ENCODE peak calls at places on chromosomes 2 and 18, in eight cellular contexts. One of them, this sample, is unnamed.
A peak's percentile ranks its signal among the peaks of the same experiment; 100 is the strongest.

GRCh38 chr2:231688616-231689508 is 19.5 kb upstream of the PTMA start:
- DNase-seq in heart right ventricle: no peak
- DNase-seq in PC-9: no peak
- DNase-seq in A549: no peak
- DNase-seq in brain microvascular endothelial cell: no peak
- DNase-seq in AG10803: no peak
- DNase-seq in foreskin fibroblast: no peak
- DNase-seq in transverse colon: no peak
- DNase-seq in this sample: no peak

GRCh38 chr18:2351126-2351850 is 220.0 kb downstream of the METTL4 start:
- DNase-seq in heart right ventricle: no peak
- DNase-seq in PC-9: no peak
- DNase-seq in A549: no peak
- DNase-seq in brain microvascular endothelial cell: no peak
- DNase-seq in AG10803: no peak
- DNase-seq in foreskin fibroblast: no peak
- DNase-seq in transverse colon: no peak
- DNase-seq in this sample: no peak

GRCh38 chr2:168336786-168337388 is 89.5 kb upstream of the STK39 start:
- DNase-seq in heart right ventricle: peak; percentile 17
- DNase-seq in PC-9: peak; percentile 45
- DNase-seq in A549: no peak
- DNase-seq in brain microvascular endothelial cell: no peak
- DNase-seq in AG10803: no peak
- DNase-seq in foreskin fibroblast: peak; percentile 10
- DNase-seq in transverse colon: peak; percentile 78
- DNase-seq in this sample: no peak

GRCh38 chr2:80489718-80490117 is 185.2 kb upstream of the LRRTM1 start:
- DNase-seq in heart right ventricle: no peak
- DNase-seq in PC-9: no peak
- DNase-seq in A549: no peak
- DNase-seq in brain microvascular endothelial cell: peak; percentile 24
- DNase-seq in AG10803: peak; percentile 19
- DNase-seq in foreskin fibroblast: peak; percentile 86
- DNase-seq in transverse colon: no peak
- DNase-seq in this sample: no peak

GRCh38 chr2:40851661-40852060 is 399.8 kb upstream of the SLC8A1 start:
- DNase-seq in heart right ventricle: no peak
- DNase-seq in PC-9: no peak
- DNase-seq in A549: no peak
- DNase-seq in brain microvascular endothelial cell: no peak
- DNase-seq in AG10803: no peak
- DNase-seq in foreskin fibroblast: peak; percentile 56
- DNase-seq in transverse colon: no peak
- DNase-seq in this sample: no peak

GRCh38 chr18:35634376-35634775 is 52.8 kb downstream of the GALNT1 start:
- DNase-seq in heart right ventricle: no peak
- DNase-seq in PC-9: no peak
- DNase-seq in A549: no peak
- DNase-seq in brain microvascular endothelial cell: no peak
- DNase-seq in AG10803: peak; percentile 48
- DNase-seq in foreskin fibroblast: peak; percentile 56
- DNase-seq in transverse colon: no peak
- DNase-seq in this sample: no peak

GRCh38 chr2:64127119-64127518 is 17.1 kb downstream of the PELI1 start:
- DNase-seq in heart right ventricle: no peak
- DNase-seq in PC-9: no peak
- DNase-seq in A549: no peak
- DNase-seq in brain microvascular endothelial cell: no peak
- DNase-seq in AG10803: no peak
- DNase-seq in foreskin fibroblast: no peak
- DNase-seq in transverse colon: no peak
- DNase-seq in this sample: no peak

GRCh38 chr2:240919161-240919781 is 13.1 kb downstream of the CROCC2 start:
- DNase-seq in heart right ventricle: no peak
- DNase-seq in PC-9: no peak
- DNase-seq in A549: no peak
- DNase-seq in brain microvascular endothelial cell: no peak
- DNase-seq in AG10803: no peak
- DNase-seq in foreskin fibroblast: no peak
- DNase-seq in transverse colon: peak; percentile 4
- DNase-seq in this sample: no peak

GRCh38 chr2:208426414-208426813 is 19.8 kb downstream of the PTH2R start:
- DNase-seq in heart right ventricle: no peak
- DNase-seq in PC-9: no peak
- DNase-seq in A549: no peak
- DNase-seq in brain microvascular endothelial cell: no peak
- DNase-seq in AG10803: no peak
- DNase-seq in foreskin fibroblast: no peak
- DNase-seq in transverse colon: no peak
- DNase-seq in this sample: no peak

GRCh38 chr2:153433403-153433802 is 45.2 kb downstream of the RPRM start:
- DNase-seq in heart right ventricle: no peak
- DNase-seq in PC-9: no peak
- DNase-seq in A549: no peak
- DNase-seq in brain microvascular endothelial cell: no peak
- DNase-seq in AG10803: no peak
- DNase-seq in foreskin fibroblast: no peak
- DNase-seq in transverse colon: no peak
- DNase-seq in this sample: no peak

GRCh38 chr18:46939337-46939963 is 22.0 kb downstream of the KATNAL2 start:
- DNase-seq in heart right ventricle: no peak
- DNase-seq in PC-9: no peak
- DNase-seq in A549: no peak
- DNase-seq in brain microvascular endothelial cell: peak; percentile 24
- DNase-seq in AG10803: peak; percentile 75
- DNase-seq in foreskin fibroblast: peak; percentile 86
- DNase-seq in transverse colon: no peak
- DNase-seq in this sample: no peak

GRCh38 chr2:29504746-29505145 is 389.5 kb downstream of the CLIP4 start:
- DNase-seq in heart right ventricle: no peak
- DNase-seq in PC-9: no peak
- DNase-seq in A549: no peak
- DNase-seq in brain microvascular endothelial cell: no peak
- DNase-seq in AG10803: no peak
- DNase-seq in foreskin fibroblast: no peak
- DNase-seq in transverse colon: no peak
- DNase-seq in this sample: no peak

GRCh38 chr18:24657461-24657860 is 197.0 kb downstream of the HRH4 start:
- DNase-seq in heart right ventricle: peak; percentile 18
- DNase-seq in PC-9: no peak
- DNase-seq in A549: no peak
- DNase-seq in brain microvascular endothelial cell: no peak
- DNase-seq in AG10803: no peak
- DNase-seq in foreskin fibroblast: peak; percentile 9
- DNase-seq in transverse colon: no peak
- DNase-seq in this sample: no peak

GRCh38 chr2:54407693-54408092 is 48.4 kb upstream of the SPTBN1 start:
- DNase-seq in heart right ventricle: no peak
- DNase-seq in PC-9: no peak
- DNase-seq in A549: no peak
- DNase-seq in brain microvascular endothelial cell: no peak
- DNase-seq in AG10803: no peak
- DNase-seq in foreskin fibroblast: no peak
- DNase-seq in transverse colon: no peak
- DNase-seq in this sample: no peak

GRCh38 chr2:336360-336759 is 48.5 kb upstream of the ALKAL2 start:
- DNase-seq in heart right ventricle: no peak
- DNase-seq in PC-9: no peak
- DNase-seq in A549: no peak
- DNase-seq in brain microvascular endothelial cell: no peak
- DNase-seq in AG10803: no peak
- DNase-seq in foreskin fibroblast: no peak
- DNase-seq in transverse colon: no peak
- DNase-seq in this sample: no peak

GRCh38 chr18:26549103-26549485 is 741 bp upstream of the KCTD1 start:
- DNase-seq in heart right ventricle: no peak
- DNase-seq in PC-9: peak; percentile 30
- DNase-seq in A549: no peak
- DNase-seq in brain microvascular endothelial cell: no peak
- DNase-seq in AG10803: peak; percentile 43
- DNase-seq in foreskin fibroblast: peak; percentile 72
- DNase-seq in transverse colon: peak; percentile 38
- DNase-seq in this sample: no peak

GRCh38 chr18:26546875-26547301 is 1.5 kb downstream of the KCTD1 start:
- DNase-seq in heart right ventricle: peak; percentile 11
- DNase-seq in PC-9: no peak
- DNase-seq in A549: no peak
- DNase-seq in brain microvascular endothelial cell: no peak
- DNase-seq in AG10803: no peak
- DNase-seq in foreskin fibroblast: no peak
- DNase-seq in transverse colon: no peak
- DNase-seq in this sample: no peak

GRCh38 chr18:26546170-26546874 is 2.0 kb downstream of the KCTD1 start:
- DNase-seq in heart right ventricle: no peak
- DNase-seq in PC-9: no peak
- DNase-seq in A549: no peak
- DNase-seq in brain microvascular endothelial cell: no peak
- DNase-seq in AG10803: no peak
- DNase-seq in foreskin fibroblast: peak; percentile 25
- DNase-seq in transverse colon: no peak
- DNase-seq in this sample: no peak

GRCh38 chr18:26548144-26549102 is at the start of gene KCTD1:
- DNase-seq in heart right ventricle: peak; percentile 76
- DNase-seq in PC-9: peak; percentile 57
- DNase-seq in A549: peak; percentile 74
- DNase-seq in brain microvascular endothelial cell: peak; percentile 86
- DNase-seq in AG10803: peak; percentile 86
- DNase-seq in foreskin fibroblast: peak; percentile 94
- DNase-seq in transverse colon: peak; percentile 85
- DNase-seq in this sample: peak; percentile 70

GRCh38 chr18:26547302-26548143 is 830 bp downstream of the KCTD1 start:
- DNase-seq in heart right ventricle: peak; percentile 66
- DNase-seq in PC-9: no peak
- DNase-seq in A549: peak; percentile 44
- DNase-seq in brain microvascular endothelial cell: peak; percentile 65
- DNase-seq in AG10803: peak; percentile 76
- DNase-seq in foreskin fibroblast: peak; percentile 91
- DNase-seq in transverse colon: peak; percentile 60
- DNase-seq in this sample: peak; percentile 57
- H3K4me3 ChIP-seq in heart right ventricle: peak overlapping the region; percentile 76
- H3K4me3 ChIP-seq in PC-9: peak overlapping the region; percentile 78
- H3K4me3 ChIP-seq in A549: peak overlapping the region; percentile 91
- H3K4me3 ChIP-seq in brain microvascular endothelial cell: peak overlapping the region; percentile 71
- H3K4me3 ChIP-seq in AG10803: peak overlapping the region; percentile 76
- H3K4me3 ChIP-seq in foreskin fibroblast: peak overlapping the region; percentile 68
- H3K4me3 ChIP-seq in transverse colon: peak overlapping the region; percentile 75
- H3K4me3 ChIP-seq in this sample: peak overlapping the region; percentile 65

DNA sequence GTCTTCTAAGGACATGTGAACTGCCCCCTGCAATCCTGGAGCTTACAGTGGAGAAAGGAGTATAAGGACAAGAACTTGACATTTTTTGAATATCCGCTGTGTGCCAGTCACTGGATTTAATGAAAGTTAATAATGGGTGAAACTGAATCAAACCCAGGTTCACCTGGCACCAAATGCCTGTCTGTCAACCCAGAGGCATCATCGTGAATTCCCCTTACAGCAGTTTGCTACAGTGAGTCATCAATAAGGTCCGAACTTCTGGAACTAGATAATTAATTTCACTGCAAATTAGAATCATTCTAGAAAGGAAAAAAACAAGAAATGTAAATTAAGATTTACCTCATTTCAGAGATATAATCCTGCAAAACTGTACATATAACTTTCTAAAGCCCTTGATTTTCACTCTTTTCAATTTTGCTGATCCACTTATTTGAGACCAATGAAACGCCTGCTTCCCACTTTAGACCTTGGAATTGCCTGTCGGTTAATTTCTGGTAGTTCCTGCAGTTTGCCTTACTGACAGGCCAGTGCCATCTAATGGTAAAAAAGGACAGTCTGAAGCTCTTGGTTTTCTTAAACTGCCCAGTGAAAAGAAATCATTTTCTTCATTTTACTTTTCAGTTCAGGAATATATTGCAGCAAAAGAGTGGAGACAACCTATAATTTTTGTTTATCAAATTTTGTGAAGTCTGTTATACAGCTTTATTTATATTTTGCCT is 8.2 kb downstream of the DSG2 start:
- DNase-seq in heart right ventricle: no peak
- DNase-seq in PC-9: no peak
- DNase-seq in A549: peak; percentile 21
- DNase-seq in brain microvascular endothelial cell: peak; percentile 27
- DNase-seq in AG10803: peak; percentile 8
- DNase-seq in foreskin fibroblast: no peak
- DNase-seq in transverse colon: no peak
- DNase-seq in this sample: no peak
- TF ChIP-seq CTCF in heart right ventricle: peak; percentile 59
- TF ChIP-seq CTCF in PC-9: peak; percentile 45
- TF ChIP-seq CTCF in A549: peak; percentile 48
- TF ChIP-seq CTCF in brain microvascular endothelial cell: peak; percentile 62
- TF ChIP-seq CTCF in AG10803: peak; percentile 25
- TF ChIP-seq CTCF in foreskin fibroblast: no peak
- TF ChIP-seq CTCF in transverse colon: no peak
- TF ChIP-seq CTCF in this sample: peak; percentile 54

GRCh38 chr2:25362049-25362563 is 20.4 kb upstream of the DNMT3A start:
- DNase-seq in heart right ventricle: peak; percentile 91
- DNase-seq in PC-9: peak; percentile 93
- DNase-seq in A549: peak; percentile 98
- DNase-seq in brain microvascular endothelial cell: peak; percentile 85
- DNase-seq in AG10803: peak; percentile 85
- DNase-seq in foreskin fibroblast: peak; percentile 93
- DNase-seq in transverse colon: peak; percentile 94
- DNase-seq in this sample: peak; percentile 72
- H3K4me3 ChIP-seq in heart right ventricle: peak overlapping the region; percentile 45
- H3K4me3 ChIP-seq in PC-9: peak overlapping the region; percentile 55
- H3K4me3 ChIP-seq in A549: peak overlapping the region; percentile 30
- H3K4me3 ChIP-seq in brain microvascular endothelial cell: peak overlapping the region; percentile 43
- H3K4me3 ChIP-seq in AG10803: peak overlapping the region; percentile 52
- H3K4me3 ChIP-seq in foreskin fibroblast: peak overlapping the region; percentile 40
- H3K4me3 ChIP-seq in transverse colon: peak overlapping the region; percentile 24
- H3K4me3 ChIP-seq in this sample: peak overlapping the region; percentile 28

GRCh38 chr2:69011611-69012157 is 1.3 kb upstream of the ANTXR1 start:
- DNase-seq in heart right ventricle: no peak
- DNase-seq in PC-9: no peak
- DNase-seq in A549: no peak
- DNase-seq in brain microvascular endothelial cell: no peak
- DNase-seq in AG10803: no peak
- DNase-seq in foreskin fibroblast: no peak
- DNase-seq in transverse colon: no peak
- DNase-seq in this sample: no peak
- TF ChIP-seq CTCF in heart right ventricle: no peak
- TF ChIP-seq CTCF in PC-9: no peak
- TF ChIP-seq CTCF in A549: no peak
- TF ChIP-seq CTCF in brain microvascular endothelial cell: peak; percentile 25
- TF ChIP-seq CTCF in AG10803: no peak
- TF ChIP-seq CTCF in foreskin fibroblast: no peak
- TF ChIP-seq CTCF in transverse colon: no peak
- TF ChIP-seq CTCF in this sample: no peak

GRCh38 chr2:234191819-234192407 is 141.4 kb downstream of the SPP2 start:
- DNase-seq in heart right ventricle: no peak
- DNase-seq in PC-9: no peak
- DNase-seq in A549: peak; percentile 31
- DNase-seq in brain microvascular endothelial cell: peak; percentile 25
- DNase-seq in AG10803: no peak
- DNase-seq in foreskin fibroblast: no peak
- DNase-seq in transverse colon: no peak
- DNase-seq in this sample: no peak
- H3K4me3 ChIP-seq in heart right ventricle: no peak overlapping the region
- H3K4me3 ChIP-seq in PC-9: no peak overlapping the region
- H3K4me3 ChIP-seq in A549: no peak overlapping the region
- H3K4me3 ChIP-seq in brain microvascular endothelial cell: no peak overlapping the region
- H3K4me3 ChIP-seq in AG10803: no peak overlapping the region
- H3K4me3 ChIP-seq in foreskin fibroblast: no peak overlapping the region
- H3K4me3 ChIP-seq in transverse colon: no peak overlapping the region
- H3K4me3 ChIP-seq in this sample: no peak overlapping the region

This sample was measured in astrocyte of the cerebellum.